ENCODE peak calls at places on chromosomes 11 and 22, in four cellular contexts. B is GM23248, S is MM.1S, E is SK-N-SH. X is an unnamed sample.
A peak's percentile ranks its signal among the peaks of the same experiment; 100 is the strongest.

GRCh38 chr22:26545385-26545784 is 33.1 kb upstream of the TFIP11 start:
- DNase-seq in B (no peak), S (no peak), E (no peak), X (no peak)

GRCh38 chr11:1219836-1220810 is 2.7 kb upstream of the MUC5B start:
- DNase-seq in B (no peak), S (no peak), E (peak; percentile 24), X (peak; percentile 55)

GRCh38 chr11:57881647-57882046 is 120.0 kb downstream of the CTNND1 start:
- DNase-seq in B (no peak), S (no peak), E (no peak), X (no peak)

GRCh38 chr11:44223261-44223660 is 86.7 kb downstream of the ALX4 start:
- DNase-seq in B (peak; percentile 83), S (no peak), E (no peak), X (peak; percentile 27)

GRCh38 chr11:120410622-120411380 is 74.6 kb downstream of the ARHGEF12 start:
- DNase-seq in B (no peak), S (no peak), E (no peak), X (no peak)

GRCh38 chr22:45263790-45264269 is 20.9 kb upstream of the UPK3A start:
- DNase-seq in B (peak; percentile 94), S (peak; percentile 70), E (peak; percentile 94), X (no peak)

GRCh38 chr22:23089633-23090032 is 19.3 kb downstream of the GNAZ start:
- DNase-seq in B (no peak), S (no peak), E (no peak), X (no peak)

GRCh38 chr11:94857337-94857736 is 89.2 kb downstream of the AMOTL1 start:
- DNase-seq in B (no peak), S (no peak), E (no peak), X (no peak)

GRCh38 chr11:70732493-70733206 is 334.3 kb downstream of the CTTN start:
- DNase-seq in B (peak; percentile 29), S (no peak), E (no peak), X (no peak)

GRCh38 chr22:42368379-42369249 is 63.6 kb downstream of the NFAM1 start:
- DNase-seq in B (peak; percentile 9), S (no peak), E (no peak), X (no peak)

GRCh38 chr22:28792491-28793383 is 7.6 kb downstream of the XBP1 start:
- DNase-seq in B (no peak), S (peak; percentile 78), E (no peak), X (no peak)

GRCh38 chr11:114827043-114827442 is 148.7 kb downstream of the NXPE2 start:
- DNase-seq in B (no peak), S (no peak), E (no peak), X (no peak)

GRCh38 chr22:36769541-36769940 is 6.4 kb downstream of the IFT27 start:
- DNase-seq in B (no peak), S (no peak), E (no peak), X (no peak)

GRCh38 chr11:122723576-122723975 is 68.1 kb downstream of the UBASH3B start:
- DNase-seq in B (peak; percentile 38), S (no peak), E (no peak), X (peak; percentile 39)

GRCh38 chr11:102451041-102451692 is 1.4 kb downstream of the TMEM123 start:
- DNase-seq in B (no peak), S (no peak), E (no peak), X (no peak)

GRCh38 chr22:33803371-33803770 is 116.9 kb downstream of the LARGE1 start:
- DNase-seq in B (peak; percentile 98), S (no peak), E (no peak), X (peak; percentile 3)

GRCh38 chr11:134565343-134565891 is 153.4 kb upstream of the B3GAT1 start:
- DNase-seq in B (no peak), S (no peak), E (no peak), X (no peak)

GRCh38 chr11:48025293-48025982 is 45.1 kb downstream of the PTPRJ start:
- DNase-seq in B (no peak), S (no peak), E (no peak), X (no peak)

GRCh38 chr11:20631525-20632168 is 32.2 kb downstream of the SLC6A5 start:
- DNase-seq in B (no peak), S (no peak), E (no peak), X (peak; percentile 23)

GRCh38 chr11:69966583-69966835 is 111.6 kb upstream of the ANO1 start:
- DNase-seq in B (no peak), S (no peak), E (no peak), X (no peak)

GRCh38 chr11:83508804-83509203 is 222.6 kb upstream of the CCDC90B start:
- DNase-seq in B (peak; percentile 40), S (no peak), E (no peak), X (no peak)

GRCh38 chr11:69657911-69658605 is 17.1 kb downstream of the LTO1 start:
- DNase-seq in B (peak; percentile 35), S (no peak), E (peak; percentile 38), X (no peak)

GRCh38 chr11:12042215-12042676 is 33.8 kb upstream of the DKK3 start:
- DNase-seq in B (peak; percentile 95), S (no peak), E (no peak), X (peak; percentile 94)

GRCh38 chr11:11981840-11982239 is 26.6 kb downstream of the DKK3 start:
- DNase-seq in B (no peak), S (no peak), E (no peak), X (no peak)

GRCh38 chr22:31451709-31452571 is 37.7 kb downstream of the EIF4ENIF1 start:
- DNase-seq in B (peak; percentile 73), S (peak; percentile 37), E (peak; percentile 27), X (peak; percentile 69)

GRCh38 chr11:68122936-68123539 is 1.9 kb upstream of the CHKA start:
- DNase-seq in B (no peak), S (no peak), E (no peak), X (peak; percentile 99)

GRCh38 chr22:40979871-40980270 is 28.7 kb downstream of the RBX1 start:
- DNase-seq in B (no peak), S (no peak), E (no peak), X (no peak)

GRCh38 chr11:132072044-132072879 is 701.8 kb downstream of the NTM start:
- DNase-seq in B (peak; percentile 96), S (no peak), E (no peak), X (peak; percentile 87)

GRCh38 chr11:16000065-16000464 is 356.3 kb downstream of the SOX6 start:
- DNase-seq in B (peak; percentile 74), S (no peak), E (no peak), X (no peak)

GRCh38 chr11:73383249-73384126 is 7.3 kb downstream of the RELT start:
- DNase-seq in B (peak; percentile 30), S (no peak), E (no peak), X (no peak)

GRCh38 chr11:132049205-132049604 is 678.8 kb downstream of the NTM start:
- DNase-seq in B (no peak), S (no peak), E (no peak), X (no peak)

GRCh38 chr11:128042290-128042751 is 545.0 kb downstream of the ETS1 start:
- DNase-seq in B (no peak), S (no peak), E (peak; percentile 30), X (peak; percentile 34)

GRCh38 chr11:128048121-128048520 is 539.2 kb downstream of the ETS1 start:
- DNase-seq in B (no peak), S (no peak), E (no peak), X (no peak)

GRCh38 chr11:128045094-128045725 is 542.1 kb downstream of the ETS1 start:
- DNase-seq in B (no peak), S (no peak), E (no peak), X (no peak)

GRCh38 chr11:128047026-128047425 is 540.3 kb downstream of the ETS1 start:
- DNase-seq in B (peak; percentile 34), S (no peak), E (no peak), X (no peak)
- TF ChIP-seq EZH2phosphoT487 in B (no peak), S (no peak), E (no peak), X (no peak)

DNA sequence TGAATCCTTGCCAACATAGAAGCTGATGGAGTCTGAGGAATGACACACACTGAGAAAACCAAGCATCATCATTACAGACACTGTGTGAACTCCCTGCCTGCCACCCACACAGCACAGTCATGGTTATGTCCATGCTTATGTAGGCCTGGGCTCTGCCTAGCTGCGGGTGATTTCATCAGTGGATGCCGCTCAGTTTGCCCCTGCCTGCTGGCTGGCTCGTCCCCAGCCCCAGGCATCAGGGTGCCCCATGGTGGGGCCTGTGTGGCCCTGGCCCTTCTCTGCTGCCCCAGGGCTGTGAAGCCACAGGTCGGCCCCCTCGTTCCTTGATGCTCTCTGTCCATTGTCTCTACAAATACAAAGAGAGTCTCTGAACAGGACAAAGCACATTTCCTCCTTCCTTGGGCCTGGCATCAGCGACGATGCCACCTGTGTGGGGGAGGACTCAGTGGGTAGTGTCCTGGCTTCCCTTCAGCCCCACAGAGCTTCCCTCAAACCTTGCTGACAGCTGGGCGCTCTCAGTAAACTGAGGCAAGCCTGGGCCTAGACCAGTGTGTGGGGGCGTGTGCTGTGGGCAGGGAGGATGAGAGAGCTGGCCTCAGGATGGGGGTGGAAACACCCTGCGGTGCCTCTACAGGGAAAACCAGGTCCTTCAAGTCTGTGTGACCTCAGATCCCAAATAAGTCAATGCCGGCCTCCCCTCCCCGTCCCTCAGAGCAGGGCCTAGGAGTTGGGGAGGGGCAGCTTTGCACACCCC is 20.0 kb upstream of the TUB start:
- DNase-seq in B (peak; percentile 98), S (no peak), E (no peak), X (no peak)
- TF ChIP-seq EZH2phosphoT487 in B (no peak), S (no peak), E (no peak), X (no peak)

GRCh38 chr11:65861165-65861505 is 902 bp downstream of the MUS81 start:
- DNase-seq in B (no peak), S (no peak), E (no peak), X (peak; percentile 35)
- TF ChIP-seq EZH2phosphoT487 in B (no peak), S (no peak), E (no peak), X (no peak)

DNA sequence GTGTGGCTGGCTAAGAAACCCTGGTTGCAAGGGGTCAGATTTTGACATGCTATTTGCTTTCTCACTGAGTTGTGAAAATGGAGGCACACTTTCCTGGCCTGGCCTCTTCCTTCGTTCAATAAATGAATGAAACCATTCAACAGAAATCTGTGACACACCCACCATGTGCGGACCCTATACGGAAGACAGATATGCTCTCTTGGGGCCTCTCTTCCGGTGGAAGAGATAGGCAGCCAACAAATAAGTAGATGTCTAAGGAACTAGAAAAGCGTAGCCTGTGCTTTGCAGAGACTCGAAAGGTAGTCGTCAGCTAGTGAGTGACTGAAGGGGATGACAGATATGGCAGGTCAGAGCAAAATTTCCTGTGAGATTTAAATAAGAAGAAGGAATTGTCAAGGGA is 5.3 kb downstream of the KCNQ1OT1 start:
- DNase-seq in B (no peak), S (no peak), E (no peak), X (no peak)
- TF ChIP-seq EZH2phosphoT487 in B (no peak), S (no peak), E (no peak), X (no peak)

DNA sequence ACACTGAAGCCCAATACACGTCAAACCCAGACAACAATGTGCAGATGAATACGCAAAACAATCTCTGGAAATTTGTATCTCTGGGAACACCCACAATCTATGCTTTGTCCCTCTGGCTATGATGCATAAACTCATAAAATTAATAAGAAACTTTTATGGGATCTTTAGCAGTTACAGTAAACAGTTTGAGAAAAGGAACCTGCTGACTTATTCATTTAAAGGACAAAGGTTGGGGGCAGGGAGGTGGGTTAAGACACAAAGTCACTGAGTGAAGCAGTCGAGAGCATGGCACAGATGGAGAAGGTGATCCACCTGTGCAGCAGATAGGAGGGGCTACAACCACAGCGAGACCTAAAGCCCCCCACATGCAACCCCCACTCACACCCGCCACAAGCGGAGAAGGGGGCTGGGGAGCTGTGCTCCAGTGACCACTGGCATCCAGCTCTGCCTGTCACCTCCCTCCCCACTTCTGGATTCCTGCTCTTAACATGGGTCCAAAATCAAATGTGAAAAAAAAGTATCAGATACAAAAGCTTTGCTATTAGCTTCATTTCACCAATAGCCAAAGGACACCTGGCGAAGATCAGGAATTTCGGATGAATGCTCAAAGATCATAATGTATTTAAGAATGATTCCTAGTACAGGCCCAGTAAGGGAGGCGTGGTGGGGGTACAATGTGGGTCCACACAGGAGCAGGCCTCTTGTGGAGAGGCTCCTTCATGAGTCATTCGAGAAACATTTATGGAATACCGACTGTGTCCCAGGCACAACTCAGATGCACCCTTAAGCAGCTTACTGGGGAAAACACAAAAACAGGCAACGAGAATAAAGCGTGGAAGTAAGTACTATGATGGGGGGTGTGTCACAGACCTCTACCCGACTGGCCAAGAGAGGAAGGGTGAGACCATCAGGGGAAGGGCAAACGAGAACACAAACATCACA is 44.8 kb downstream of the SMCO4 start:
- DNase-seq in B (peak; percentile 10), S (no peak), E (no peak), X (peak; percentile 67)
- TF ChIP-seq EZH2phosphoT487 in B (no peak), S (no peak), E (no peak), X (no peak)